ENCODE peak calls at places on chromosomes 12 and 14, in five cellular contexts. K, Y, B, E and Q are unnamed samples.

GRCh38 chr14:101790232-101790631 is 28.7 kb downstream of the PPP2R5C start:
- DNase-seq in Y (no peak), K (no peak), E (no peak), B (no peak), Q (no peak)

GRCh38 chr12:68786929-68787328 is 21.0 kb upstream of the MDM2 start:
- DNase-seq in K (no peak), B (no peak), Y (no peak), E (no peak), Q (peak; percentile 46)

GRCh38 chr12:64010069-64010686 is 165.7 kb downstream of the SRGAP1 start:
- DNase-seq in E (no peak), B (peak; percentile 81), K (no peak), Y (peak; percentile 47), Q (peak; percentile 83)

GRCh38 chr12:62866451-62867082 is 68.4 kb downstream of the PPM1H start:
- DNase-seq in Y (peak; percentile 63), B (peak; percentile 90), K (no peak), E (no peak), Q (peak; percentile 78)

GRCh38 chr14:44898547-44898946 is 63.2 kb downstream of the KLHL28 start:
- DNase-seq in K (no peak), Y (no peak), B (no peak), E (no peak), Q (peak; percentile 5)

GRCh38 chr14:74083784-74084276 is 423 bp downstream of the ALDH6A1 start:
- DNase-seq in E (no peak), B (no peak), K (no peak), Y (no peak), Q (no peak)

GRCh38 chr12:54258286-54258685 is 21.6 kb downstream of the CBX5 start:
- DNase-seq in Y (peak; percentile 25), K (no peak), E (no peak), B (peak; percentile 34), Q (peak; percentile 78)

GRCh38 chr12:15963271-15963670 is 52.1 kb downstream of the DERA start:
- DNase-seq in E (no peak), Y (peak; percentile 11), K (no peak), B (no peak), Q (peak; percentile 39)

GRCh38 chr12:132600048-132601032 is 10.0 kb downstream of the LRCOL1 start:
- DNase-seq in K (no peak), E (peak; percentile 31), B (peak; percentile 55), Y (peak; percentile 87), Q (peak; percentile 65)